ENCODE peak calls at places on chromosomes 4 and X, in six cellular contexts. J is RWPE2, L is right lobe of liver, O is A549, S is psoas muscle, P is right cardiac atrium. Q is an unnamed sample.

GRCh38 chr4:166846939-166847338 is 387.4 kb downstream of the SPOCK3 start:
- ATAC-seq in J (no peak), S (no peak), O (no peak), P (no peak), L (no peak), Q (no peak)

GRCh38 chr4:20050768-20051167 is 200.9 kb upstream of the SLIT2 start:
- ATAC-seq in L (no peak), P (no peak), S (no peak), O (no peak), J (no peak), Q (no peak)

GRCh38 chrX:53481816-53482485 is 47.8 kb upstream of the HSD17B10 start:
- ATAC-seq in O (peak), S (peak), J (peak), L (peak), P (no peak), Q (peak)

GRCh38 chrX:148310402-148311200 is 189.8 kb upstream of the AFF2 start:
- ATAC-seq in P (no peak), S (no peak), J (no peak), L (no peak), O (no peak), Q (no peak)

GRCh38 chr4:120517966-120518365 is 404.6 kb downstream of the PRDM5 start:
- ATAC-seq in L (peak), J (peak), O (peak), P (peak), S (peak), Q (peak)

GRCh38 chrX:50154429-50154828 is 46.4 kb downstream of the AKAP4 start:
- ATAC-seq in L (peak), J (no peak), O (no peak), S (no peak), P (no peak), Q (no peak)

GRCh38 chrX:23931149-23931604 is 23.4 kb downstream of the CXorf58 start:
- ATAC-seq in O (no peak), J (no peak), S (no peak), P (no peak), L (no peak), Q (no peak)

GRCh38 chr4:100816646-100817045 is 298.8 kb upstream of the EMCN start:
- ATAC-seq in J (peak), S (no peak), L (no peak), O (no peak), P (no peak), Q (no peak)

DNA sequence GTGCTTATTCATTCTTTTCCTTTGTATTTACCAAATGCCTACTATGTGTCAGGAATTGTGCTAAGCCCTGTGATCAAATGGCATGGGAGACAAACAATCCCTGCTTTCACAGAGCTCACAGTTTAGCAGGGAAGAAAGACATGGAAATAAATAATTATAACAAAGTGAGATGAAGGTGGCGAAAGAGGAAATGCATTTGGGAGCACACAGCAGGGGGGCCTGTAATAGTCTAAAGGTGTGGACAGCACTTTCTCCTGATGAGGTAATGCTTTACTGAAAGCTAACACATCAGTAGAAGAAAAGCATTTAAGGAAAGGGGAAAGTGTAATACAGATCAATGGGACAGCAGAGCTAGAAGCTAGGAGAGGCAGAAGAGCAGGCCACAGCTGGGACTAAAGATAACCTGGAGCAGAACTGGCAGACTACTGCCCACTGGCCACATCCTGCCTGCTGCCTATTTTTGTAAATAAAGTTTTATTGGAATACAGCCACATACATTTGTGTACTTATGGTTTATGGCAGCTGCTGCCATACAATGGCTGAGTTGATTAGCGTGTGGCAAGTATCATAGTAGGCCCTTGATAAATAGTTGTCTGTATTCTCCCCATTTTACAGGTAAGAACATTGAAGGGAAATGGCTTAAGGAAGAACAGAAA is 67.1 kb upstream of the TAPT1 start:
- ATAC-seq in J (no peak), O (no peak), L (no peak), S (no peak), P (no peak), Q (no peak)
- H3K4me3 ChIP-seq in J (no peak), O (no peak), L (no peak), S (no peak), P (no peak), Q (no peak)

DNA sequence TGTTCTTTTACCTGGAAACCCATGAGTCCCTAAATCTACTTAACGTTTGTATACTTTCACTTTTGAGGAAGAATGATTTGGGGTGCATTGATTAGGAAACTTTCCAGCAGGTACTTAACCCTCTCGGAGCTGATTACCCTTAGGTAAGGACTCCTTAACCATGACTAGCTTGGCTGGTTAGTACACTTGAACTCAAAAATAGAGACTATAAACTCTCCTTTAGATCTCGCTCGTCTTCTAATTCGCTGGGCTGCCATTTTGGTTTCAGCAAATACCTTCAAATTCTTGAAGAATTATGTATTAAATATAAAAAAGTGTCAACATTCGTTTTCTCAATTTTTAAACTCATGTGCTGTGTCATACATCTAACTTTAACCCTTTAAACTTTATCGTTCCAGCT is 2.0 kb downstream of the USP9X start:
- ATAC-seq in P (no peak), S (no peak), O (no peak), L (no peak), J (no peak), Q (no peak)
- H3K4me3 ChIP-seq in P (peak), S (peak), O (peak), L (peak), J (peak), Q (peak)

GRCh38 chrX:41442824-41443560 is 4.2 kb upstream of the NYX start:
- ATAC-seq in J (no peak), P (peak), L (no peak), O (peak), S (peak), Q (no peak)
- H3K4me3 ChIP-seq in J (peak), P (peak), L (peak), O (peak), S (peak), Q (peak)

DNA sequence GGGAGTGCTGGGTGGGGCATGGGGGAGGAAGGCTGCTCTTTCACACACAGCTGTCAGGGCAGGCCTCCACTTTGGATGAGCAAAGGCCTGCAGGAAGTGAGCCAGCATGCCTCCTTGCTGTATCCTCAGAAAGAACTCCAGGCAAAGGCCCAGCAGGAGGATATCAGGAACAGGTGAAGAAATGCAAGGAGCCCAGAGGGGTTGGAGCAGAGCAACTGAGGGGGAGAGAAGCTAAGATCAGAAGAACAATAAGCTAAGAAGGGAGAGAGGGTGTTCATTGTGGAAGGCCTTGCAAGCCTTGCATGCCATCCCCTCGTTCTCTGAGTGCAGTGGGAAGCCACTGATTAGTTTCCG is 115.1 kb downstream of the CAMK2D start:
- ATAC-seq in L (no peak), J (peak), O (peak), P (peak), S (peak), Q (no peak)
- H3K4me3 ChIP-seq in L (no peak), J (no peak), O (no peak), P (no peak), S (no peak), Q (no peak)

DNA sequence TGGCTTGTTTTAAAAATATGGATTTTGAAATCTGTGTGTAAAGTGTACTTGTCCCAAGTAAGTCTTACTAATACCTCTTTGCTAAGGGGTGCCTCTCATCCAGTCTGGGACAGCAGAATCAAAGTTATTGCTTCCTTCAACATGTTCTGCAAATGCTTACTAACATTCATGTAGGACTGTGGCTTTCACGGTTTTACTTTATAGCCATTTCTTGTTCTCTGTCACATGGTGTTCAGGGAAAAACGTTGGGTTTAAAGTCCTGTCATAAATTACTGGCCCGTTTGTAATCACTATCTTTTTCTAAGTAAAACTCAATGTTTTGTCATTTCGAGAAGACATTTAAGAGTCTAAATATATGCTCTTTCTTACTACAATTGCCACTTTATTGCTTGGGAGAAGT is 321.0 kb downstream of the STIM2 start:
- ATAC-seq in O (no peak), J (no peak), S (no peak), P (no peak), L (no peak), Q (no peak)
- H3K4me3 ChIP-seq in O (no peak), J (no peak), S (no peak), P (no peak), L (no peak), Q (no peak)